ENCODE peak calls at places on chromosomes 6 and 20, in seven cellular contexts. R is IMR-90, Q is RWPE1, K is spleen, X is SJSA1, W is left ventricle myocardium inferior, F is colonic mucosa. D is an unnamed sample.

GRCh38 chr6:20409427-20409971 is 7.8 kb downstream of the E2F3 start:
- DNase-seq in F (no peak), K (no peak), Q (no peak), W (no peak), R (no peak), X (no peak), D (no peak)

GRCh38 chr20:54633374-54633773 is 158.0 kb downstream of the DOK5 start:
- DNase-seq in Q (no peak), R (no peak), K (no peak), W (no peak), X (no peak), F (no peak), D (no peak)

GRCh38 chr6:87658516-87658915 is 43.5 kb downstream of the AKIRIN2 start:
- DNase-seq in R (no peak), F (no peak), W (no peak), K (no peak), X (no peak), Q (no peak), D (no peak)

GRCh38 chr6:14239097-14239496 is 121.5 kb downstream of the CD83 start:
- DNase-seq in W (no peak), Q (no peak), K (no peak), X (no peak), F (no peak), R (no peak), D (no peak)

GRCh38 chr20:4795394-4795793 is 73.7 kb downstream of the PRND start:
- DNase-seq in Q (peak), F (no peak), K (no peak), X (peak), W (no peak), R (peak), D (no peak)

GRCh38 chr20:8309638-8310037 is 177.6 kb downstream of the PLCB1 start:
- DNase-seq in W (no peak), K (no peak), Q (no peak), F (no peak), X (no peak), R (peak), D (no peak)

GRCh38 chr6:96505363-96505762 is 16.2 kb upstream of the UFL1 start:
- DNase-seq in K (no peak), X (no peak), F (no peak), Q (no peak), R (no peak), W (no peak), D (no peak)

GRCh38 chr6:21360353-21360752 is 233.2 kb upstream of the SOX4 start:
- DNase-seq in F (peak), X (no peak), W (no peak), Q (no peak), R (no peak), K (no peak), D (no peak)

GRCh38 chr20:57251949-57252348 is 14.5 kb downstream of the BMP7 start:
- DNase-seq in K (no peak), R (no peak), F (no peak), X (no peak), Q (no peak), W (no peak), D (no peak)

GRCh38 chr20:17617868-17618672 is 48.2 kb downstream of the DSTN start:
- DNase-seq in X (no peak), W (peak), R (no peak), Q (no peak), K (peak), F (peak), D (no peak)

GRCh38 chr20:22430154-22430745 is 154.1 kb downstream of the FOXA2 start:
- DNase-seq in F (no peak), Q (peak), R (no peak), W (no peak), X (peak), K (no peak), D (no peak)

GRCh38 chr20:61263084-61263695 is 11.1 kb downstream of the CDH4 start:
- DNase-seq in X (peak), F (peak), Q (no peak), R (peak), W (no peak), K (no peak), D (no peak)

GRCh38 chr6:28269492-28269891 is 2.5 kb downstream of the ZSCAN26 start:
- DNase-seq in K (no peak), F (no peak), X (no peak), W (no peak), R (peak), Q (peak), D (no peak)

GRCh38 chr6:150620244-150620643 is 20.6 kb downstream of the PLEKHG1 start:
- DNase-seq in K (no peak), Q (no peak), W (no peak), F (peak), X (no peak), R (no peak), D (no peak)

GRCh38 chr20:43949741-43950618 is 35.3 kb downstream of the TOX2 start:
- DNase-seq in K (peak), Q (no peak), W (peak), F (peak), R (no peak), X (no peak), D (no peak)

GRCh38 chr20:57260959-57261357 is 5.5 kb downstream of the BMP7 start:
- DNase-seq in X (no peak), F (no peak), W (no peak), K (no peak), Q (no peak), R (peak), D (no peak)

GRCh38 chr6:6851862-6852261 is 255.9 kb upstream of the RREB1 start:
- DNase-seq in Q (no peak), R (no peak), F (no peak), W (no peak), X (no peak), K (no peak), D (no peak)

GRCh38 chr6:133621751-133622150 is 267.2 kb upstream of the TCF21 start:
- DNase-seq in Q (no peak), R (peak), X (no peak), F (no peak), K (no peak), W (no peak), D (no peak)

GRCh38 chr6:38997128-38997761 is 51.3 kb upstream of the GLP1R start:
- DNase-seq in K (no peak), W (peak), Q (no peak), F (no peak), X (no peak), R (peak), D (no peak)

GRCh38 chr6:37507690-37508421 is 8.2 kb upstream of the CCDC167 start:
- DNase-seq in Q (no peak), W (no peak), K (peak), X (no peak), R (no peak), F (no peak), D (no peak)

GRCh38 chr6:36431197-36431596 is 11.5 kb downstream of the PXT1 start:
- DNase-seq in F (no peak), W (no peak), X (no peak), Q (no peak), K (no peak), R (no peak), D (no peak)

GRCh38 chr6:118218156-118218555 is 311.1 kb downstream of the SLC35F1 start:
- DNase-seq in R (no peak), F (no peak), Q (no peak), W (no peak), X (no peak), K (no peak), D (no peak)

DNA sequence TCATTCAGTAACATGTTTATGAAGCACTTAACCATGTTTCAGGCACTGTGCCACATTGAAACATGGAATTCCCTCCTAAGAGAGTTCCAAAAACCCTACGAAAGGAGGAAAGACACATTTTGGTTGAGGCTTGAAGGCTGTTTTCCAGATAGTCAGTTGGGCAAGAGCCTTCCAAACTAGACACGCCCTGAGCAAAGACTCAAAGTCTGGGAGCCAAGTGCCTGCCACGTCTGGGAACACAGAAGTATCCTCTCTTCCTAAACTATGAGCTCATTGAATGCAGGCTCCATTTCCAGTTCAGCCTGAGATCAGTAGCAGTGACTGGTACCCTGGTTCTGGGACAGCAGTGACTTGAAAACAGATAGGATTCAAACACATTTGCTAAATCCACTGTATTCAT is 74.5 kb upstream of the FAM8A1 start:
- DNase-seq in X (no peak), K (no peak), R (no peak), F (peak), Q (no peak), W (no peak), D (no peak)
- H3K27ac ChIP-seq in X (no peak), K (no peak), R (no peak), F (no peak), Q (no peak), W (no peak), D (no peak)

DNA sequence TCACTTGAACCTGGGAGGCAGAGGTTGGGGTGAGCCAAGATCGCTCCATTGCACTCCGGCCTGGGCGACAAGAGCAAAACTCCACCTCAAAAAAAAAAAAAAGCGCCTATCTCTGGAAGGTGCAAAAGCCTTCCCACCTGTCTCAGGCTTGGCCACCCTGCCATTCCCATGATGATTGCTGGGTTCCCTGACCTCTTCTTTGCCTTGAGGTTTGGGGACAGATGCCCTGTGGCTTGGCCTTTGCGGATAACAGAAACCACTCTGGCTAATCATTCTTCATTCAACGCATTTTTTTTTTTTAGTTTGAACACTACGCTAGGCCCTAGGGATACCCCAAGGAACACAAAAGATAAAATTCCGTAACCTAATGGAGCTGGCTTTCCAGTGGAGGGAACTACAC is 6.8 kb upstream of the HMGA1 start:
- DNase-seq in K (no peak), Q (no peak), X (no peak), F (no peak), R (no peak), W (no peak), D (no peak)
- H3K27ac ChIP-seq in K (no peak), Q (peak), X (no peak), F (no peak), R (no peak), W (no peak), D (no peak)

GRCh38 chr6:79201127-79201526 is 33.4 kb downstream of the HMGN3 start:
- DNase-seq in W (no peak), X (no peak), Q (no peak), K (no peak), F (no peak), R (no peak), D (no peak)
- H3K27ac ChIP-seq in W (no peak), X (no peak), Q (no peak), K (no peak), F (no peak), R (no peak), D (no peak)

DNA sequence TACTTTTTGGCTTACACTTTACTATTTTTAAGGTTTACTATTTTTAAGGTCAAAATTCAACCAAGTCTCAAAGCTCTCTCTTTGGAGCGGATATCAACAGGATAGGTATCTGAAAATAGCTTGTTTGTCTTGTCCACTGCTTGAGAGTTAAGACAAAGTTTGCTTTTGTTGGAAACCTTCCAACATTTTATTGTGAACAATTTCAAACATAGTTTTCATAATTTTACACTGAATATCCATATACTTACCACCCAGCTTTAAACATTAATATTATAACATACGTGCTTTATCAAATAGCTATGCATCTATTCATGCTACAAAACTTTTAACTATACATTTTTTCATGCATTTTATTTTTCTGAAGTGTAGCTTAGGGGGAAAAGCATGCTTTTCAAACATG is 109.9 kb downstream of the FYN start:
- DNase-seq in F (no peak), Q (no peak), R (peak), X (no peak), W (no peak), K (no peak), D (no peak)
- H3K27ac ChIP-seq in F (no peak), Q (no peak), R (no peak), X (no peak), W (peak), K (peak), D (no peak)

D was measured in caudate nucleus.